ENCODE peak calls at places on chromosomes 13 and 19, in four cellular contexts. R is H1, X is GM12878, J is HepG2. S is an unnamed sample. For H3K9me3, the result is how much of the 10 kb centered on the place peaks cover.

GRCh38 chr19:51799311-51799997 is 4.5 kb downstream of the FPR3 start:
- DNase-seq in R (no peak), X (no peak), J (peak), S (no peak)

GRCh38 chr13:37211542-37211941 is 106.1 kb upstream of the CSNK1A1L start:
- DNase-seq in R (no peak), X (no peak), J (no peak), S (no peak)

GRCh38 chr13:23901365-23901764 is 4.1 kb upstream of the C1QTNF9B start:
- DNase-seq in R (no peak), X (no peak), J (no peak), S (no peak)

GRCh38 chr19:49150106-49150943 is 4.9 kb downstream of the HRC start:
- DNase-seq in R (no peak), X (no peak), J (peak), S (no peak)

GRCh38 chr13:112690242-112690943 is 555 bp downstream of the ATP11A start:
- DNase-seq in R (no peak), X (no peak), J (no peak), S (no peak)

GRCh38 chr13:24742294-24742693 is 21.7 kb upstream of the RNF17 start:
- DNase-seq in R (no peak), X (no peak), J (no peak), S (no peak)

GRCh38 chr19:35940839-35941238 is 4.7 kb downstream of the LRFN3 start:
- DNase-seq in R (no peak), X (no peak), J (no peak), S (no peak)

GRCh38 chr13:105047676-105048295 is 1487.7 kb downstream of the EFNB2 start:
- DNase-seq in R (no peak), X (no peak), J (no peak), S (no peak)

DNA sequence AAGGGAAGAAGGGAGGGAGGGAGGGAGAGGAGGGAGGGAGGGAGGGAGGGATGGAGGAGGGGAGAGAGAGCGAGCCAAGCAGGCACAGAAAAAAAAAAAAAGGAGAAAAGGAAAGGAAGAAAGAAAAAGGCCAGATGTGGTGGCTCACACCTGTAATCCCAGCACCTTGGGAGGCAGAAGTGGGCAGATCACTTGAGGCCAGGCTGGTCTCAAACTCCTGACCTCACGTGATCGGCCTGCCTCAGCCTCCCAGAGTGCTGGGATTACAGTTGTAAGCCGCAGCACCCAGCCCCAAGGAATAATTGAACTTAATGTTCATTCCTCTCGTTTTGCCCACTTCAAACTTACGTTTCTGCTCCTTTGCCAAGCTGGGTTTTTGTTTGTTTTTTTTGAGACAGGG is 12.8 kb upstream of the ZSCAN1 start:
- DNase-seq in R (no peak), X (no peak), J (no peak), S (no peak)
- H3K9me3 ChIP-seq in R (under half), X (under half), J (half or more), S (under half)

GRCh38 chr13:51453308-51453958 is 597 bp upstream of the INTS6 start:
- DNase-seq in R (no peak), X (peak), J (peak), S (no peak)
- TF ChIP-seq ZNF274 in R (no peak), X (no peak), J (peak), S (no peak)

GRCh38 chr19:6737284-6737872 is at the start of gene GPR108:
- DNase-seq in R (peak), X (peak), J (peak), S (peak)

GRCh38 chr19:6738726-6739389 is 622 bp upstream of the TRIP10 start:
- DNase-seq in R (no peak), X (no peak), J (no peak), S (no peak)

GRCh38 chr19:6736917-6737283 is 480 bp downstream of the GPR108 start:
- DNase-seq in R (no peak), X (no peak), J (no peak), S (no peak)

GRCh38 chr19:6739390-6739883 is at the start of gene TRIP10:
- DNase-seq in R (no peak), X (no peak), J (peak), S (no peak)

GRCh38 chr19:6737873-6738725 is 719 bp upstream of the GPR108 start:
- DNase-seq in R (no peak), X (no peak), J (peak), S (no peak)
- TF ChIP-seq SUZ12 in R (no peak), X (no peak), J (peak), S (no peak)

DNA sequence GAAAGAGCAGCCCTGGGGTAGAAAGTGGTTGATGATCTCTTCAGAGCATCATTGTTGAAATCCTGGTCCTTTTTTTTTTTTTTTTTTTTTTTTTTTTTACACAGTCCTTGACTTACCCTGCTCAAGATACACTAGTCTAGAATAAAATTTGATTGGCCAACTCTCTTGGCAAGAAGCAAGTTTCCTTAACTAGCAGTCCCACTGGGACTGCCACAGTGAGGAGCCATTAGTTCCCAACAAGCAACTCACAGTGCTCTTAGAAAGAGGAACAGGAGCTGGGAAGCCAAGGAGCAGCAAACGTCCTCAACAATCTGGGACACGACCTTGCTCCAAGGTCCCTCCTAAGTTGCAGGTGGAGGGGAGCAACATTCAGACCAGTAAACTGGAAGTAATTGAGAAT is 47.9 kb upstream of the INTS6 start:
- DNase-seq in R (no peak), X (no peak), J (no peak), S (no peak)
- H3K9me3 ChIP-seq in R (under half), X (under half), J (under half), S (under half)

DNA sequence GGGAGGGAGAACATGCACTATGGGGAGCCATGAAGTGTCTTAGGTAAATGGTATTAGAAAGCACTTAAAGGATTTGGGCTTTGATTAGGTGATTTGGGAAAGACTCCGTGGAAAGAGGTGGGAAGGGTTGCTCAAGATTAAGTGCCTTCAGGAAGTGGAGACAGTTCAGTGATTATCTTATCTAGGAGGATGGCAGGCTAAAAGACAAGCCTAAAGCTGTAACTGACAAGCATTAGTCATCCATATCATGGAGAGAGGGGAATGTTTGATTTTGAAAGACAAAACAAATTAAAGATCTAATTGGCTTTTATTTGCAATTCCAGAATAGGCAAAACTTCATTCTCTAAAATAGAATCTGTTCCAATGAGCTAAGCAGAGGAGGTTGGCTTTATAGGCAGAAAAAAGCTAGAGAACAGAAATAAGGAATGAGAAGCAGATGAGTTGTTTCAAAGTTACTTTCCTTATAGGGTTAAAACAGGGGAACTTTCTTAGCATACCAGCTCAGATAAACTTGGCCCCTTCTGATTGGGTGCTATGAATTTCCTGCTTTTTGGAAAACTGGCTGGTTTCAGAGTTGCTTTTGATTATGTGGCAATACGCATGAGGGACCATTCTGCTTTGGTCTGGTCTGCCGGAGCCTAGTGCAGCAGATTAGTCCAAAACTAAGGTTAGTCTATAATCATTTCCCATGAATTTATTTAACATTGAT is 1.8 kb upstream of the DIAPH3 start:
- DNase-seq in R (no peak), X (no peak), J (no peak), S (no peak)
- TF ChIP-seq ZNF274 in R (no peak), X (no peak), J (no peak), S (no peak)

GRCh38 chr19:13817615-13818371 is 22.6 kb downstream of the ZSWIM4 start:
- DNase-seq in R (peak), X (no peak), J (no peak), S (no peak)
- TF ChIP-seq SUZ12 in R (no peak), X (no peak), J (no peak), S (no peak)

GRCh38 chr19:9345005-9345404 is 17.8 kb upstream of the ZNF177 start:
- DNase-seq in R (no peak), X (no peak), J (no peak), S (no peak)
- H3K9me3 ChIP-seq in R (half or more), X (under half), J (half or more), S (half or more)

S was measured in NT2/D1.